ENCODE peak calls at places on chromosomes 11 and 22, in four cellular contexts. One of them, this sample, is unnamed.

GRCh38 chr22:18056161-18056666 is 21.6 kb upstream of the PEX26 start:
- DNase-seq in vagina: no peak
- DNase-seq in tibial nerve: no peak
- DNase-seq in H1: no peak
- DNase-seq in this sample: no peak

GRCh38 chr11:134738581-134738980 is 326.5 kb upstream of the B3GAT1 start:
- DNase-seq in vagina: no peak
- DNase-seq in tibial nerve: no peak
- DNase-seq in H1: no peak
- DNase-seq in this sample: no peak

GRCh38 chr11:32987851-32988250 is 27.8 kb upstream of the DEPDC7 start:
- DNase-seq in vagina: no peak
- DNase-seq in tibial nerve: no peak
- DNase-seq in H1: no peak
- DNase-seq in this sample: no peak

GRCh38 chr22:36166518-36167220 is 6.1 kb upstream of the APOL3 start:
- DNase-seq in vagina: no peak
- DNase-seq in tibial nerve: no peak
- DNase-seq in H1: no peak
- DNase-seq in this sample: no peak

GRCh38 chr11:126384449-126385070 is 29.1 kb downstream of the ST3GAL4 start:
- DNase-seq in vagina: no peak
- DNase-seq in tibial nerve: peak
- DNase-seq in H1: no peak
- DNase-seq in this sample: no peak

GRCh38 chr11:34523053-34523452 is 9.5 kb upstream of the ELF5 start:
- DNase-seq in vagina: no peak
- DNase-seq in tibial nerve: no peak
- DNase-seq in H1: no peak
- DNase-seq in this sample: no peak

GRCh38 chr22:40040927-40041326 is 46.2 kb downstream of the FAM83F start:
- DNase-seq in vagina: no peak
- DNase-seq in tibial nerve: peak
- DNase-seq in H1: no peak
- DNase-seq in this sample: no peak

GRCh38 chr11:120231963-120232362 is 8.0 kb upstream of the POU2F3 start:
- DNase-seq in vagina: peak
- DNase-seq in tibial nerve: no peak
- DNase-seq in H1: no peak
- DNase-seq in this sample: no peak

GRCh38 chr11:59106363-59107336 is at the start of gene FAM111B:
- DNase-seq in vagina: no peak
- DNase-seq in tibial nerve: peak
- DNase-seq in H1: no peak
- DNase-seq in this sample: peak

GRCh38 chr11:17386331-17387084 is 2.0 kb downstream of the KCNJ11 start:
- DNase-seq in vagina: no peak
- DNase-seq in tibial nerve: no peak
- DNase-seq in H1: peak
- DNase-seq in this sample: no peak

GRCh38 chr11:134463716-134464115 is 51.7 kb upstream of the B3GAT1 start:
- DNase-seq in vagina: no peak
- DNase-seq in tibial nerve: no peak
- DNase-seq in H1: no peak
- DNase-seq in this sample: no peak

GRCh38 chr11:115349427-115349826 is 154.8 kb downstream of the CADM1 start:
- DNase-seq in vagina: no peak
- DNase-seq in tibial nerve: no peak
- DNase-seq in H1: no peak
- DNase-seq in this sample: no peak

GRCh38 chr11:12461516-12461915 is 84.1 kb downstream of the PARVA start:
- DNase-seq in vagina: no peak
- DNase-seq in tibial nerve: no peak
- DNase-seq in H1: no peak
- DNase-seq in this sample: no peak

GRCh38 chr11:33040127-33040861 is 922 bp downstream of the TCP11L1 start:
- DNase-seq in vagina: no peak
- DNase-seq in tibial nerve: no peak
- DNase-seq in H1: no peak
- DNase-seq in this sample: peak

GRCh38 chr22:25754527-25755202 is 12.7 kb downstream of the MYO18B start:
- DNase-seq in vagina: no peak
- DNase-seq in tibial nerve: no peak
- DNase-seq in H1: no peak
- DNase-seq in this sample: no peak

GRCh38 chr22:26327306-26327705 is 101.8 kb upstream of the ASPHD2 start:
- DNase-seq in vagina: no peak
- DNase-seq in tibial nerve: no peak
- DNase-seq in H1: no peak
- DNase-seq in this sample: no peak

GRCh38 chr11:112499153-112499907 is 238.7 kb upstream of the PLET1 start:
- DNase-seq in vagina: no peak
- DNase-seq in tibial nerve: no peak
- DNase-seq in H1: no peak
- DNase-seq in this sample: no peak

GRCh38 chr11:43358308-43358669 is 431 bp upstream of the TTC17 start:
- DNase-seq in vagina: no peak
- DNase-seq in tibial nerve: no peak
- DNase-seq in H1: no peak
- DNase-seq in this sample: no peak

GRCh38 chr11:106457727-106458126 is 380.3 kb downstream of the AASDHPPT start:
- DNase-seq in vagina: no peak
- DNase-seq in tibial nerve: no peak
- DNase-seq in H1: no peak
- DNase-seq in this sample: no peak

GRCh38 chr11:95088946-95089619 is 563 bp upstream of the ENDOD1 start:
- DNase-seq in vagina: peak
- DNase-seq in tibial nerve: no peak
- DNase-seq in H1: no peak
- DNase-seq in this sample: no peak
- TF ChIP-seq POLR2A in vagina: no peak
- TF ChIP-seq POLR2A in tibial nerve: no peak
- TF ChIP-seq POLR2A in H1: no peak
- TF ChIP-seq POLR2A in this sample: no peak

GRCh38 chr11:65423516-65424199 is 1.1 kb downstream of the NEAT1 start:
- DNase-seq in vagina: no peak
- DNase-seq in tibial nerve: peak
- DNase-seq in H1: no peak
- DNase-seq in this sample: no peak

GRCh38 chr11:65425105-65425970 is 2.7 kb downstream of the NEAT1 start:
- DNase-seq in vagina: peak
- DNase-seq in tibial nerve: no peak
- DNase-seq in H1: no peak
- DNase-seq in this sample: no peak

GRCh38 chr11:65422633-65423515 is at the start of gene NEAT1:
- DNase-seq in vagina: peak
- DNase-seq in tibial nerve: peak
- DNase-seq in H1: peak
- DNase-seq in this sample: no peak

GRCh38 chr11:65425971-65426838 is 3.6 kb downstream of the NEAT1 start:
- DNase-seq in vagina: no peak
- DNase-seq in tibial nerve: no peak
- DNase-seq in H1: no peak
- DNase-seq in this sample: no peak

GRCh38 chr11:65424200-65425104 is 1.9 kb downstream of the NEAT1 start:
- DNase-seq in vagina: no peak
- DNase-seq in tibial nerve: no peak
- DNase-seq in H1: no peak
- DNase-seq in this sample: no peak
- TF ChIP-seq POLR2A in vagina: no peak
- TF ChIP-seq POLR2A in tibial nerve: peak
- TF ChIP-seq POLR2A in H1: peak
- TF ChIP-seq POLR2A in this sample: peak

GRCh38 chr22:42857845-42858481 is 890 bp upstream of the ARFGAP3 start:
- DNase-seq in vagina: no peak
- DNase-seq in tibial nerve: no peak
- DNase-seq in H1: no peak
- DNase-seq in this sample: no peak

GRCh38 chr22:42855211-42855610 is 1.9 kb downstream of the ARFGAP3 start:
- DNase-seq in vagina: no peak
- DNase-seq in tibial nerve: no peak
- DNase-seq in H1: no peak
- DNase-seq in this sample: no peak

GRCh38 chr22:42856865-42857704 is at the start of gene ARFGAP3:
- DNase-seq in vagina: peak
- DNase-seq in tibial nerve: peak
- DNase-seq in H1: peak
- DNase-seq in this sample: peak

GRCh38 chr22:42855726-42856125 is 1.3 kb downstream of the ARFGAP3 start:
- DNase-seq in vagina: no peak
- DNase-seq in tibial nerve: no peak
- DNase-seq in H1: no peak
- DNase-seq in this sample: no peak

DNA sequence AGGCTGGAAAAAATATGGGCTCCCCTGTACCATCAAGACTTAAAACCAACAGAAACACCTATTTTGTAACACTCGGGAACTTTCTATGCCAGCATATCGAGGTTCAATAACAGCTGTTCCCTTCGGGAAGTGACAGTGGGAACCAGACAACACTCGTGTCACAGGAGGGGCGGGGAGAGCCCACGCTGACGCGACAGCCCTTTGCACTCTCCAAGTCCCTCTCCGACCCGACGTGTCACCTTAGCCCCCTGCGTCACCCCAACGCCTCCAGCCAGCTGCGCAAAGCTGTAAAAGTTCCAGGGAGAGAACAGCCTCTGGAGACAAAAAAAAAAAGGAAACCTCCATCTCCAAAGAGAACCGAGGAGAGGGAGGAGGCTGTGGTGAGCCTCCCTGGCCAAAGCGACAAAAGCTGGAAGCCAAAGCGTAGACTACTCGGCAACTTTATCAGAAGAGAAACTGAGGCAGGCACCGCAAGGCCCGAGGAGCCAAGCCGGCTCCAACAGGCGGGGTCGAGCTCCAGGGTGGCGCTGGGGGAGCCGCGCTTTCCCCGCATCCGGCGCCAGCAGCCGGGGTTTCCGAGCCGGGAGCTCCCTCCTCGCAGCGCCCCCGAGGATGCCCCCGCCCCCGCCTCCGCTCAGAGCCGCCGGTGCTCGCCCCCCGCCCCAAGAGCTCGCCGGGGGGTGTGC is 751 bp downstream of the ARFGAP3 start:
- DNase-seq in vagina: no peak
- DNase-seq in tibial nerve: no peak
- DNase-seq in H1: no peak
- DNase-seq in this sample: peak
- TF ChIP-seq POLR2A in vagina: no peak
- TF ChIP-seq POLR2A in tibial nerve: no peak
- TF ChIP-seq POLR2A in H1: no peak
- TF ChIP-seq POLR2A in this sample: no peak

GRCh38 chr22:45309422-45310227 is at the start of gene FAM118A:
- DNase-seq in vagina: no peak
- DNase-seq in tibial nerve: peak
- DNase-seq in H1: peak
- DNase-seq in this sample: peak
- TF ChIP-seq POLR2A in vagina: no peak
- TF ChIP-seq POLR2A in tibial nerve: no peak
- TF ChIP-seq POLR2A in H1: peak
- TF ChIP-seq POLR2A in this sample: peak

DNA sequence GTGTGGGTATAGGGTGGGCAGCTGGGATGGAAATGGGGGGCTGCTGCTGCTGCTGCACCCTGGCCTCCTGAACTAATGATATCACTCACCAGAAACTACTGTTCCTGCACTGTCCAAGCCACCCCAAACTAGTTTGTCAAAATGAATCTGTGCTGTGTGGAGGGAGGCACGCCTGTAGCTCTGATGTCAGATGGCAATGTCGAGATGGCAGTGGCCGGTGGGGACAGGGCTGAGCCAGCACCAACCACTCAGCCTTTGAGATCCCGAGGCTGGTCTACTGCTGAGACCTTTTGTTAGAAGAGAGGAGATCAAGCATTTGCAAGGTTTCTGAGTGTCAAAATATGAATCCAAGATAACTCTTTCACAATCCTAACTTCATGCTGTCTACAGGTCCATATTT is 1.3 kb downstream of the RAG1 start:
- DNase-seq in vagina: no peak
- DNase-seq in tibial nerve: no peak
- DNase-seq in H1: no peak
- DNase-seq in this sample: no peak
- TF ChIP-seq POLR2A in vagina: no peak
- TF ChIP-seq POLR2A in tibial nerve: no peak
- TF ChIP-seq POLR2A in H1: no peak
- TF ChIP-seq POLR2A in this sample: no peak

DNA sequence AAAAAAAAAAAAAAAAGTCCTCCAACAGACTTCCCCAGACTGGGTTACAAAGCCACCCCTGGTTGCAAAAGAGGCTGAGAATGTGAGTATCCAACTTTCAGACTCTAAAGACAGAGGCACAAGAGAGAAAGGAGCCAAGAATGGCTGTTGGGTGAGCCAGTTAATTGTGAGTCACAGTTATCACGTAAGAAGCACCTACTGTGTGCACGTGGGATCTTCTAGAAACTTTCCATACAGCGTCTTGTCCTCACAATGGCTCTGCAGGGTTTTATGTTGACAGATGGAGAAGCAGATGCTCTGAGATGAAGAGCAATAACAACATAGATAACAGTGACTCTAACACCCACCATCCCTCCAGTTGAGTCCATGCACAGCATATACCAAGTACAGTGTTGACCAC is 41.0 kb downstream of the CD82 start:
- DNase-seq in vagina: no peak
- DNase-seq in tibial nerve: no peak
- DNase-seq in H1: no peak
- DNase-seq in this sample: no peak
- TF ChIP-seq POLR2A in vagina: no peak
- TF ChIP-seq POLR2A in tibial nerve: no peak
- TF ChIP-seq POLR2A in H1: no peak
- TF ChIP-seq POLR2A in this sample: no peak